ENCODE peak calls at places on chromosomes 12 and 14, in eight cellular contexts. E is stimulated activated naive CD4-positive, alpha-beta T cell; C is activated CD4-positive, alpha-beta T cell treated with anti-CD3 and anti-CD28 coated beads, Interleukin-2, amount 10 ng/mL, durations not matched to agents 7 days and 5 days; B is CD4-positive, alpha-beta T cell; N is activated gamma-delta T cell treated with anti-CD3 and anti-CD28 coated beads, Interleukin-2, amount 50 U/mL, for 16 hours; I is erythroblast; K is A549; U is AG20443. R is an unnamed sample.

GRCh38 chr12:91926810-91927209 is 218.8 kb downstream of the BTG1 start:
- DNase-seq in B (no peak), E (no peak), K (peak), U (peak), N (no peak), C (no peak), I (no peak), R (no peak)

GRCh38 chr12:55058082-55058481 is 38.3 kb downstream of the NEUROD4 start:
- DNase-seq in K (no peak), I (no peak), B (no peak), C (no peak), U (no peak), N (no peak), E (no peak), R (no peak)

GRCh38 chr12:126160912-126161311 is 1095.7 kb downstream of the AACS start:
- DNase-seq in I (no peak), E (no peak), U (no peak), C (no peak), B (no peak), N (no peak), K (no peak), R (no peak)

GRCh38 chr12:51397670-51398069 is 6.5 kb upstream of the GALNT6 start:
- DNase-seq in U (no peak), E (no peak), N (no peak), K (no peak), I (no peak), C (no peak), B (no peak), R (no peak)

GRCh38 chr12:108693781-108694180 is 37.5 kb downstream of the CORO1C start:
- DNase-seq in N (no peak), K (no peak), B (no peak), C (no peak), I (no peak), E (no peak), U (no peak), R (no peak)

GRCh38 chr14:74980746-74981661 is 21.7 kb upstream of the EIF2B2 start:
- DNase-seq in B (no peak), C (no peak), E (no peak), N (no peak), K (no peak), I (no peak), U (peak), R (no peak)

GRCh38 chr14:83816755-83817154 is 1713.2 kb upstream of the FLRT2 start:
- DNase-seq in B (no peak), E (no peak), N (no peak), C (no peak), I (no peak), K (no peak), U (no peak), R (no peak)

GRCh38 chr14:20460458-20461229 is 590 bp downstream of the PIP4P1 start:
- DNase-seq in C (peak), I (peak), B (peak), E (peak), U (no peak), K (no peak), N (no peak), R (peak)

GRCh38 chr12:12718382-12718761 is 1.2 kb downstream of the CDKN1B start:
- DNase-seq in U (no peak), I (peak), C (no peak), N (no peak), E (no peak), K (no peak), B (no peak), R (no peak)

GRCh38 chr12:79844693-79845092 is 90.2 kb downstream of the PPP1R12A start:
- DNase-seq in N (no peak), U (peak), B (no peak), E (no peak), K (peak), C (no peak), I (no peak), R (no peak)

GRCh38 chr12:41032386-41032785 is 155.7 kb upstream of the PDZRN4 start:
- DNase-seq in I (no peak), U (no peak), E (no peak), N (no peak), C (no peak), B (no peak), K (no peak), R (no peak)

R was measured in Karpas-422.